ENCODE peak calls at places on chromosomes 2 and 18, in ten cellular contexts. One of them, this sample, is unnamed.

GRCh38 chr2:2665834-2666133 is 334.7 kb upstream of the MYT1L start:
- DNase-seq in heart left ventricle: no peak
- DNase-seq in right lobe of liver: no peak
- DNase-seq in K562: no peak
- DNase-seq in HCT116: no peak
- DNase-seq in Peyer's patch: no peak
- DNase-seq in spleen: no peak
- DNase-seq in tibial nerve: no peak
- DNase-seq in H1: no peak
- DNase-seq in HepG2: no peak
- DNase-seq in this sample: no peak

GRCh38 chr2:162111958-162112850 is 38.2 kb upstream of the DPP4 start:
- DNase-seq in K562: no peak
- DNase-seq in Peyer's patch: no peak
- DNase-seq in HCT116: no peak
- DNase-seq in right lobe of liver: no peak
- DNase-seq in tibial nerve: no peak
- DNase-seq in heart left ventricle: no peak
- DNase-seq in spleen: no peak
- DNase-seq in HepG2: peak; percentile 76
- DNase-seq in H1: no peak
- DNase-seq in this sample: no peak

GRCh38 chr2:219059725-219060682 is 717 bp downstream of the IHH start:
- DNase-seq in H1: peak; percentile 62
- DNase-seq in right lobe of liver: peak; percentile 62
- DNase-seq in tibial nerve: no peak
- DNase-seq in HCT116: no peak
- DNase-seq in K562: no peak
- DNase-seq in heart left ventricle: no peak
- DNase-seq in spleen: no peak
- DNase-seq in Peyer's patch: no peak
- DNase-seq in HepG2: no peak
- DNase-seq in this sample: no peak

GRCh38 chr2:63023444-63023843 is 27.2 kb upstream of the OTX1 start:
- DNase-seq in spleen: no peak
- DNase-seq in heart left ventricle: no peak
- DNase-seq in HCT116: peak; percentile 54
- DNase-seq in right lobe of liver: no peak
- DNase-seq in tibial nerve: no peak
- DNase-seq in H1: no peak
- DNase-seq in K562: peak; percentile 40
- DNase-seq in HepG2: peak; percentile 60
- DNase-seq in Peyer's patch: no peak
- DNase-seq in this sample: no peak

GRCh38 chr2:235382091-235383000 is 111.5 kb upstream of the AGAP1 start:
- DNase-seq in right lobe of liver: peak; percentile 69
- DNase-seq in HCT116: no peak
- DNase-seq in K562: no peak
- DNase-seq in Peyer's patch: no peak
- DNase-seq in HepG2: no peak
- DNase-seq in tibial nerve: no peak
- DNase-seq in spleen: no peak
- DNase-seq in heart left ventricle: no peak
- DNase-seq in H1: no peak
- DNase-seq in this sample: no peak

GRCh38 chr2:187553908-187554703 is at the start of gene TFPI:
- DNase-seq in HCT116: no peak
- DNase-seq in H1: no peak
- DNase-seq in spleen: no peak
- DNase-seq in tibial nerve: no peak
- DNase-seq in HepG2: peak; percentile 64
- DNase-seq in right lobe of liver: no peak
- DNase-seq in Peyer's patch: no peak
- DNase-seq in heart left ventricle: peak; percentile 41
- DNase-seq in K562: peak; percentile 32
- DNase-seq in this sample: no peak

GRCh38 chr18:37710731-37711130 is 145.1 kb upstream of the CELF4 start:
- DNase-seq in Peyer's patch: no peak
- DNase-seq in K562: no peak
- DNase-seq in right lobe of liver: no peak
- DNase-seq in heart left ventricle: no peak
- DNase-seq in HepG2: no peak
- DNase-seq in spleen: no peak
- DNase-seq in HCT116: no peak
- DNase-seq in tibial nerve: no peak
- DNase-seq in H1: no peak
- DNase-seq in this sample: no peak

GRCh38 chr2:134289225-134289624 is 35.4 kb downstream of the MGAT5 start:
- DNase-seq in HepG2: no peak
- DNase-seq in spleen: peak; percentile 70
- DNase-seq in right lobe of liver: no peak
- DNase-seq in H1: no peak
- DNase-seq in K562: no peak
- DNase-seq in Peyer's patch: no peak
- DNase-seq in heart left ventricle: no peak
- DNase-seq in tibial nerve: no peak
- DNase-seq in HCT116: no peak
- DNase-seq in this sample: no peak

GRCh38 chr2:217935245-217935879 is 67.4 kb downstream of the TNS1 start:
- DNase-seq in H1: no peak
- DNase-seq in right lobe of liver: peak; percentile 51
- DNase-seq in Peyer's patch: no peak
- DNase-seq in HepG2: no peak
- DNase-seq in heart left ventricle: peak; percentile 71
- DNase-seq in tibial nerve: no peak
- DNase-seq in spleen: no peak
- DNase-seq in K562: no peak
- DNase-seq in HCT116: no peak
- DNase-seq in this sample: no peak

GRCh38 chr2:8003462-8004075 is 678.3 kb upstream of the ID2 start:
- DNase-seq in Peyer's patch: no peak
- DNase-seq in right lobe of liver: no peak
- DNase-seq in spleen: no peak
- DNase-seq in HCT116: no peak
- DNase-seq in heart left ventricle: peak; percentile 72
- DNase-seq in H1: no peak
- DNase-seq in HepG2: no peak
- DNase-seq in tibial nerve: peak; percentile 32
- DNase-seq in K562: peak; percentile 17
- DNase-seq in this sample: no peak

GRCh38 chr2:191255756-191256312 is 10.6 kb downstream of the MYO1B start:
- DNase-seq in H1: no peak
- DNase-seq in HepG2: no peak
- DNase-seq in heart left ventricle: no peak
- DNase-seq in K562: no peak
- DNase-seq in spleen: no peak
- DNase-seq in right lobe of liver: no peak
- DNase-seq in HCT116: no peak
- DNase-seq in Peyer's patch: no peak
- DNase-seq in tibial nerve: no peak
- DNase-seq in this sample: no peak

GRCh38 chr18:55300469-55301195 is 287.4 kb downstream of the TCF4 start:
- DNase-seq in K562: peak; percentile 20
- DNase-seq in Peyer's patch: no peak
- DNase-seq in right lobe of liver: no peak
- DNase-seq in HepG2: no peak
- DNase-seq in HCT116: no peak
- DNase-seq in tibial nerve: no peak
- DNase-seq in spleen: no peak
- DNase-seq in H1: no peak
- DNase-seq in heart left ventricle: no peak
- DNase-seq in this sample: no peak

GRCh38 chr2:239388236-239389151 is 12.3 kb downstream of the HDAC4 start:
- DNase-seq in HepG2: no peak
- DNase-seq in tibial nerve: no peak
- DNase-seq in HCT116: no peak
- DNase-seq in spleen: peak; percentile 71
- DNase-seq in H1: no peak
- DNase-seq in right lobe of liver: peak; percentile 40
- DNase-seq in K562: no peak
- DNase-seq in heart left ventricle: no peak
- DNase-seq in Peyer's patch: no peak
- DNase-seq in this sample: no peak

DNA sequence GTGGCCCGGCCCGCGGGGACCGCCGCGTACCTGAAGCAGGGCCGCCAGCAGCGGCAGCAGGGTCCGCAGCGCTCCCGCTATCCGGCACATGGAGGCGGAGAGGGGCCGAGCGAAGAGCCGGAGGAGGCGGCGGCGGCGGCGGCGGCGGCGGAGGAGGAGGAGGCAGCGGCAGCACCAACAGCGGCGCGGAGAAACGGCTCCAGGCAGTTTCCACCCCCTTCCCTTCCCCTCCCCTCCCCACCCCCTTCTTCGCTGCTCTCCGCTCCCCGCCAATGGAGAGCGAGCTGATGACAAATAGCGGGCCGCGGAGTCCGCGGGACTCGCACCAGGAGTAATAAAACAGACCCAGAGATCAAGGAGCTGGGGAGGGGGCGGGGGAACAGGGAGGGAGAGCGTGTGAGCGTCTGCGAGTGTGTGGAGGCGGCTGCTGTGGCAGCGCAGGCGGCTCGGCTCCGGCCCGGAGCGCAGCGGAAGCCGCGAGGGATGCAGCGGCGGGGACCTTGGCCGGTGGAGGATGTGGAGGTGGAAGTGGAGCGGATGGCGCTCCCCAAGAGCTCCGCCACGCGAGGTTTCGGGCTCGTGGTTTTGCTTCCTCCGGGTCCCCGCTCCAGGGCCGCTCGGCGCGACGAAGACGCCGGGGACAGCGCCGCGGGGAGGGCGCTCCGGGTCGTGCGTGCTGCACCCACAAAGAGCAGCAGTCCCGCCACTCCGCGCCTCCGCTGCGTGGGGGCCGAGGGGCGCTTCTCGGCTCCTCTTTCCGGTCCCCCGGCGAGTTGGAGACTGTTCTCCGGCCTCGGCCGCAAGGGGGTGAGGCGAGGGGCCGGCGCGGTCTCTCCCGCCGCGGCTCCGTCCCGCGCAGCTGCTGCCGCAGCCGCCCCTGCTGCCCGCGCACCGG is at the start of gene CDH2:
- DNase-seq in HepG2: peak; percentile 77
- DNase-seq in spleen: peak; percentile 83
- DNase-seq in heart left ventricle: peak; percentile 69
- DNase-seq in H1: peak; percentile 74
- DNase-seq in Peyer's patch: no peak
- DNase-seq in HCT116: no peak
- DNase-seq in K562: no peak
- DNase-seq in tibial nerve: no peak
- DNase-seq in right lobe of liver: peak; percentile 85
- DNase-seq in this sample: no peak
- TF ChIP-seq POLR2A in HepG2: peak; percentile 55
- TF ChIP-seq POLR2A in spleen: no peak
- TF ChIP-seq POLR2A in heart left ventricle: peak; percentile 14
- TF ChIP-seq POLR2A in H1: no peak
- TF ChIP-seq POLR2A in Peyer's patch: no peak
- TF ChIP-seq POLR2A in HCT116: no peak
- TF ChIP-seq POLR2A in K562: no peak
- TF ChIP-seq POLR2A in tibial nerve: no peak
- TF ChIP-seq POLR2A in right lobe of liver: peak; percentile 51
- TF ChIP-seq POLR2A in this sample: no peak

DNA sequence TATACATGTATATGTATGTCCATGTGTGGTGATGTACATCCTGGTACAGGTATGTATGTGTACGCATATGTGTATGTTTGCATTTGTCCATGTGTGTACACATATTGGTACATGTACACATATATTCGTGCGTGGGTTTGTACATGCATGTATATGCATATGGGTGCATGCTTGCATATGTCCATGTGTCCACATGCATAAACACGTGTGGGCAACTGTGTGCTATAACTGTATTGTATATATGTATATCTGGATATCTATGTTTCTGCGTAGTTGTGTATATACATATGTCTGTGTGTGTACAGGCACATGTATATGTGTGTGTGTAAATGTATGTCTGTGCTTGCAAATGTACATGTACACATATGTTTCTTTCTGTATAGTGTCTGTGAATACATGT is 858.5 kb downstream of the CNTNAP5 start:
- DNase-seq in right lobe of liver: no peak
- DNase-seq in K562: no peak
- DNase-seq in tibial nerve: no peak
- DNase-seq in H1: no peak
- DNase-seq in HCT116: no peak
- DNase-seq in HepG2: no peak
- DNase-seq in spleen: no peak
- DNase-seq in Peyer's patch: no peak
- DNase-seq in heart left ventricle: no peak
- DNase-seq in this sample: no peak
- H3K9me3 ChIP-seq in right lobe of liver: no peaks in the 10 kb centered on the region
- H3K9me3 ChIP-seq in K562: no peaks in the 10 kb centered on the region
- H3K9me3 ChIP-seq in tibial nerve: no peaks in the 10 kb centered on the region
- H3K9me3 ChIP-seq in H1: peaks cover 3% of the 10 kb centered on the region
- H3K9me3 ChIP-seq in HCT116: peaks cover 18% of the 10 kb centered on the region
- H3K9me3 ChIP-seq in HepG2: peaks cover 36% of the 10 kb centered on the region
- H3K9me3 ChIP-seq in spleen: no peaks in the 10 kb centered on the region
- H3K9me3 ChIP-seq in Peyer's patch: no peaks in the 10 kb centered on the region
- H3K9me3 ChIP-seq in heart left ventricle: no peaks in the 10 kb centered on the region
- H3K9me3 ChIP-seq in this sample: no peaks in the 10 kb centered on the region

DNA sequence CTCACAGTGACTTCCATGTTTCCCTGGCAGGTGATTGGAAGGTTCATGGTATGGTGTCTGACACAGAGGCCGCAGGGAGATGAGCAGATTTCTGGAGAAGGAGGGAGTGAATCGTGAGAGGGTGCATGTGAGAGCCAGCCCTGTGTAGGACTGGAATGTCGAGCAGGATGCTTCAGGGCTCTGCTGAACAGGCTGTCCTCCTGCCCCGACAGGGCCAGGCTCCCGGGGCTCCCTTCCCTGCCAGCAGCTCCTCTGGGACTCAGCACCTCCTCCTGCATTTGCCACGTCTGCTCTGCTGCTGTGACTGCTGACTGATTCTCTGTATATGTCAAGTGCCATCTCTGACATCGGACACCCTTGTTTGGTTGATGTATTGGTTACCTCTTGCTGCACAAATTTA is 38.5 kb upstream of the INHBB start:
- DNase-seq in K562: no peak
- DNase-seq in heart left ventricle: no peak
- DNase-seq in H1: no peak
- DNase-seq in right lobe of liver: no peak
- DNase-seq in HepG2: no peak
- DNase-seq in tibial nerve: no peak
- DNase-seq in spleen: no peak
- DNase-seq in HCT116: no peak
- DNase-seq in Peyer's patch: no peak
- DNase-seq in this sample: no peak
- H3K4me3 ChIP-seq in K562: no peak overlapping the region
- H3K4me3 ChIP-seq in heart left ventricle: no peak overlapping the region
- H3K4me3 ChIP-seq in H1: no peak overlapping the region
- H3K4me3 ChIP-seq in right lobe of liver: no peak overlapping the region
- H3K4me3 ChIP-seq in HepG2: no peak overlapping the region
- H3K4me3 ChIP-seq in tibial nerve: no peak overlapping the region
- H3K4me3 ChIP-seq in spleen: no peak overlapping the region
- H3K4me3 ChIP-seq in HCT116: no peak overlapping the region
- H3K4me3 ChIP-seq in Peyer's patch: no peak overlapping the region
- H3K4me3 ChIP-seq in this sample: no peak overlapping the region

GRCh38 chr2:231611273-231612198 is 18.9 kb downstream of the TEX44 start:
- DNase-seq in K562: peak; percentile 55
- DNase-seq in HepG2: peak; percentile 59
- DNase-seq in spleen: no peak
- DNase-seq in heart left ventricle: no peak
- DNase-seq in HCT116: peak; percentile 84
- DNase-seq in H1: peak; percentile 81
- DNase-seq in right lobe of liver: no peak
- DNase-seq in tibial nerve: no peak
- DNase-seq in Peyer's patch: no peak
- DNase-seq in this sample: no peak
- TF ChIP-seq POLR2A in K562: no peak
- TF ChIP-seq POLR2A in HepG2: no peak
- TF ChIP-seq POLR2A in spleen: no peak
- TF ChIP-seq POLR2A in heart left ventricle: no peak
- TF ChIP-seq POLR2A in HCT116: no peak
- TF ChIP-seq POLR2A in H1: no peak
- TF ChIP-seq POLR2A in right lobe of liver: no peak
- TF ChIP-seq POLR2A in tibial nerve: no peak
- TF ChIP-seq POLR2A in Peyer's patch: no peak
- TF ChIP-seq POLR2A in this sample: no peak

GRCh38 chr2:25176541-25177368 is 8.4 kb upstream of the POMC start:
- DNase-seq in H1: no peak
- DNase-seq in HCT116: no peak
- DNase-seq in right lobe of liver: no peak
- DNase-seq in Peyer's patch: no peak
- DNase-seq in K562: no peak
- DNase-seq in HepG2: no peak
- DNase-seq in heart left ventricle: no peak
- DNase-seq in spleen: no peak
- DNase-seq in tibial nerve: no peak
- DNase-seq in this sample: no peak
- H3K9me3 ChIP-seq in H1: no peaks in the 10 kb centered on the region
- H3K9me3 ChIP-seq in HCT116: no peaks in the 10 kb centered on the region
- H3K9me3 ChIP-seq in right lobe of liver: no peaks in the 10 kb centered on the region
- H3K9me3 ChIP-seq in Peyer's patch: no peaks in the 10 kb centered on the region
- H3K9me3 ChIP-seq in K562: no peaks in the 10 kb centered on the region
- H3K9me3 ChIP-seq in HepG2: peaks cover 3% of the 10 kb centered on the region
- H3K9me3 ChIP-seq in heart left ventricle: no peaks in the 10 kb centered on the region
- H3K9me3 ChIP-seq in spleen: no peaks in the 10 kb centered on the region
- H3K9me3 ChIP-seq in tibial nerve: no peaks in the 10 kb centered on the region
- H3K9me3 ChIP-seq in this sample: no peaks in the 10 kb centered on the region